ENCODE peak calls at places on chromosomes 4 and X, in ten cellular contexts. S is Panc1; Z is lower leg skin; U is activated B cell treated with CpG ODN at 0.5 μM for 24 hours; G is tibial nerve; O is endothelial cell; F is nephron progenitor cell; L is GM23338; X is CD4-positive, alpha-beta T cell; V is AG09309. H is an unnamed sample.

GRCh38 chrX:40145001-40145631 is 47.4 kb upstream of the BCOR start:
- DNase-seq in V (no peak), F (no peak), G (no peak), Z (no peak), L (peak), X (no peak), O (no peak), S (no peak), U (no peak), H (no peak)

GRCh38 chr4:13367244-13367643 is 116.9 kb downstream of the RAB28 start:
- DNase-seq in S (no peak), U (no peak), Z (no peak), V (no peak), G (no peak), L (no peak), X (no peak), F (no peak), O (no peak), H (no peak)

GRCh38 chrX:13898084-13898483 is 81.2 kb upstream of the GPM6B start:
- DNase-seq in O (peak), F (peak), U (no peak), L (peak), S (no peak), Z (no peak), G (peak), X (no peak), V (no peak), H (no peak)

GRCh38 chr4:20074450-20074849 is 177.3 kb upstream of the SLIT2 start:
- DNase-seq in S (no peak), G (no peak), U (no peak), F (no peak), V (no peak), X (no peak), L (no peak), O (no peak), Z (no peak), H (no peak)

GRCh38 chr4:149765630-149766029 is 50.0 kb downstream of the IQCM start:
- DNase-seq in G (no peak), O (no peak), L (no peak), U (no peak), S (no peak), Z (no peak), F (no peak), X (no peak), V (no peak), H (no peak)

GRCh38 chr4:144582975-144583374 is 63.0 kb upstream of the HHIP start:
- DNase-seq in S (no peak), F (no peak), Z (no peak), V (no peak), U (no peak), O (no peak), L (no peak), X (no peak), G (no peak), H (no peak)

GRCh38 chr4:81523672-81524436 is 52.1 kb upstream of the RASGEF1B start:
- DNase-seq in F (no peak), V (no peak), X (no peak), L (no peak), S (no peak), Z (no peak), U (no peak), G (no peak), O (no peak), H (no peak)

GRCh38 chr4:88599298-88599697 is 7.0 kb downstream of the HERC3 start:
- DNase-seq in S (no peak), X (no peak), O (no peak), Z (no peak), L (no peak), G (no peak), V (no peak), F (no peak), U (no peak), H (no peak)

GRCh38 chr4:112765317-112765989 is 128.5 kb downstream of the LARP7 start:
- DNase-seq in S (no peak), U (no peak), O (no peak), F (peak), X (no peak), L (peak), V (no peak), G (no peak), Z (no peak), H (no peak)

GRCh38 chr4:99179178-99179577 is 35.1 kb upstream of the ADH4 start:
- DNase-seq in S (no peak), O (no peak), G (no peak), F (no peak), L (no peak), X (no peak), U (no peak), Z (no peak), V (no peak), H (no peak)

GRCh38 chr4:152185786-152186540 is 349.9 kb downstream of the FBXW7 start:
- DNase-seq in X (no peak), F (no peak), G (no peak), U (no peak), O (no peak), L (no peak), V (no peak), S (no peak), Z (no peak), H (no peak)

GRCh38 chrX:47361538-47362511 is 8.6 kb upstream of the ZNF157 start:
- DNase-seq in F (peak), X (peak), V (peak), S (no peak), Z (peak), O (peak), G (peak), U (peak), L (peak), H (peak)

GRCh38 chr4:173379929-173380328 is 9.2 kb downstream of the SAP30 start:
- DNase-seq in G (no peak), V (no peak), L (no peak), O (no peak), S (no peak), U (no peak), F (no peak), X (no peak), Z (no peak), H (no peak)

GRCh38 chrX:109826954-109827708 is 94.1 kb upstream of the ACSL4 start:
- DNase-seq in X (no peak), F (no peak), O (no peak), U (no peak), L (peak), G (no peak), V (peak), S (no peak), Z (no peak), H (no peak)

DNA sequence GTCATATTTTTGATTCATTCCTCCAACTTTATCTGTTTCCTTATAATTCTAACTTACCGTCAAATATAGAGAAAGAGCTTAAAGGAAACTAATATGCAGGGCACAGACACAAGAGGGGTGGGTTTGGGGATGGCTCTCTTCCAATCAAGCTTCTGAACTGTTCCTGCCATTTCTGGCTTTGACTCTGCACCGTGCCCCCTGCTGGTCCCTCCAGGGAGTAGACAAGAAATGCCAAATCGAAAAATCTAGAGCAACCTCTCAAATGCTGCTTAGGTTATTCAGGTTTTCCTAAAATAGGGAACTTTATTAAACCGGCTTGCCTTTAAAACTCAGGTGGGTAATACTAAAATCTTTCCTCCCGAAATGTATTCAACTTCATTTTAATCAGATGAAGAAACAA is 39.8 kb upstream of the VCX3A start:
- DNase-seq in O (peak), U (no peak), S (no peak), V (no peak), F (peak), G (no peak), L (peak), X (no peak), Z (no peak), H (no peak)
- TF ChIP-seq CTCF in O (peak), U (no peak), S (no peak), V (no peak), F (peak), G (no peak), L (peak), X (no peak), Z (no peak), H (peak)

GRCh38 chr4:73867783-73868182 is 1.4 kb upstream of the CXCL1 start:
- DNase-seq in X (no peak), S (no peak), F (no peak), L (peak), U (no peak), Z (no peak), V (no peak), G (no peak), O (no peak), H (no peak)
- TF ChIP-seq CTCF in X (no peak), S (peak), F (no peak), L (peak), U (no peak), Z (no peak), V (no peak), G (no peak), O (no peak), H (no peak)

GRCh38 chr4:146852365-146852764 is 93.3 kb downstream of the TTC29 start:
- DNase-seq in L (no peak), F (no peak), Z (no peak), G (no peak), V (no peak), O (no peak), S (no peak), U (no peak), X (no peak), H (no peak)
- TF ChIP-seq CTCF in L (no peak), F (no peak), Z (no peak), G (no peak), V (no peak), O (no peak), S (no peak), U (no peak), X (no peak), H (no peak)

GRCh38 chr4:171849823-171850222 is 36.6 kb downstream of the GALNTL6 start:
- DNase-seq in Z (no peak), S (no peak), L (no peak), X (no peak), V (no peak), O (no peak), U (no peak), G (no peak), F (no peak), H (no peak)

GRCh38 chr4:171847751-171848150 is 34.5 kb downstream of the GALNTL6 start:
- DNase-seq in F (no peak), O (no peak), X (no peak), U (no peak), V (no peak), L (no peak), G (no peak), Z (no peak), S (no peak), H (no peak)

GRCh38 chr4:171851295-171851694 is 38.1 kb downstream of the GALNTL6 start:
- DNase-seq in F (no peak), O (no peak), U (no peak), L (no peak), V (no peak), G (no peak), X (no peak), S (no peak), Z (no peak), H (no peak)

GRCh38 chr4:171846893-171847292 is 33.7 kb downstream of the GALNTL6 start:
- DNase-seq in F (no peak), X (no peak), V (no peak), S (no peak), L (no peak), G (no peak), Z (no peak), U (no peak), O (no peak), H (no peak)

GRCh38 chr4:171846232-171846631 is 33.0 kb downstream of the GALNTL6 start:
- DNase-seq in G (no peak), S (peak), F (peak), O (peak), U (no peak), V (no peak), X (no peak), L (peak), Z (no peak), H (peak)
- TF ChIP-seq CTCF in G (no peak), S (peak), F (peak), O (peak), U (no peak), V (peak), X (no peak), L (peak), Z (no peak), H (peak)

GRCh38 chr4:26473893-26474292 is 16.4 kb downstream of the CCKAR start:
- DNase-seq in F (no peak), Z (peak), L (no peak), O (no peak), V (no peak), G (no peak), U (no peak), S (no peak), X (no peak), H (no peak)
- TF ChIP-seq CTCF in F (no peak), Z (no peak), L (no peak), O (no peak), V (no peak), G (no peak), U (no peak), S (no peak), X (no peak), H (no peak)